ENCODE peak calls at places on chromosomes 5 and 9, in five cellular contexts. One of them, this sample, is unnamed.
A peak's percentile ranks its signal among the peaks of the same experiment; 100 is the strongest.

GRCh38 chr9:131839281-131840084 is 99.6 kb upstream of the RAPGEF1 start:
- DNase-seq in frontal cortex: no peak
- DNase-seq in fibroblast of the aortic adventitia: peak; percentile 9
- DNase-seq in NCI-H2081: no peak
- DNase-seq in kidney tubule cell: peak; percentile 35
- DNase-seq in this sample: peak; percentile 78

GRCh38 chr9:109474944-109475343 is 23.2 kb downstream of the PTPN3 start:
- DNase-seq in frontal cortex: no peak
- DNase-seq in fibroblast of the aortic adventitia: no peak
- DNase-seq in NCI-H2081: no peak
- DNase-seq in kidney tubule cell: no peak
- DNase-seq in this sample: no peak

GRCh38 chr5:115708819-115709477 is 83.1 kb upstream of the TMED7 start:
- DNase-seq in frontal cortex: no peak
- DNase-seq in fibroblast of the aortic adventitia: no peak
- DNase-seq in NCI-H2081: no peak
- DNase-seq in kidney tubule cell: no peak
- DNase-seq in this sample: no peak

GRCh38 chr5:34597034-34597433 is 59.1 kb upstream of the RAI14 start:
- DNase-seq in frontal cortex: no peak
- DNase-seq in fibroblast of the aortic adventitia: peak; percentile 48
- DNase-seq in NCI-H2081: no peak
- DNase-seq in kidney tubule cell: no peak
- DNase-seq in this sample: no peak

GRCh38 chr9:127805620-127806019 is 2.9 kb downstream of the FPGS start:
- DNase-seq in frontal cortex: no peak
- DNase-seq in fibroblast of the aortic adventitia: no peak
- DNase-seq in NCI-H2081: no peak
- DNase-seq in kidney tubule cell: peak; percentile 30
- DNase-seq in this sample: no peak

GRCh38 chr5:69528015-69528414 is 32.0 kb upstream of the GTF2H2C start:
- DNase-seq in frontal cortex: no peak
- DNase-seq in fibroblast of the aortic adventitia: no peak
- DNase-seq in NCI-H2081: no peak
- DNase-seq in kidney tubule cell: no peak
- DNase-seq in this sample: no peak

GRCh38 chr5:107670927-107671741 is at the start of gene EFNA5:
- DNase-seq in frontal cortex: peak; percentile 16
- DNase-seq in fibroblast of the aortic adventitia: peak; percentile 44
- DNase-seq in NCI-H2081: peak; percentile 34
- DNase-seq in kidney tubule cell: peak; percentile 47
- DNase-seq in this sample: peak; percentile 39

GRCh38 chr5:171336486-171337206 is 27.6 kb downstream of the TLX3 start:
- DNase-seq in frontal cortex: peak; percentile 24
- DNase-seq in fibroblast of the aortic adventitia: peak; percentile 62
- DNase-seq in NCI-H2081: peak; percentile 54
- DNase-seq in kidney tubule cell: peak; percentile 56
- DNase-seq in this sample: peak; percentile 39

GRCh38 chr5:151757233-151758140 is 944 bp downstream of the ATOX1 start:
- DNase-seq in frontal cortex: peak; percentile 35
- DNase-seq in fibroblast of the aortic adventitia: no peak
- DNase-seq in NCI-H2081: no peak
- DNase-seq in kidney tubule cell: peak; percentile 31
- DNase-seq in this sample: no peak

GRCh38 chr5:140327589-140327988 is 18.8 kb downstream of the HBEGF start:
- DNase-seq in frontal cortex: no peak
- DNase-seq in fibroblast of the aortic adventitia: peak; percentile 56
- DNase-seq in NCI-H2081: peak; percentile 2
- DNase-seq in kidney tubule cell: no peak
- DNase-seq in this sample: peak; percentile 30

This sample was measured in H4.